ENCODE peak calls at places on chromosomes 16 and 17, in five cellular contexts. X is mesothelial cell of epicardium, C is left ventricle myocardium inferior, M is cardiac fibroblast, V is brain microvascular endothelial cell. K is an unnamed sample.

GRCh38 chr17:32486701-32487459 is at the start of gene CDK5R1:
- DNase-seq in X (peak; percentile 87), C (peak; percentile 74), M (peak; percentile 65), V (no peak), K (no peak)

GRCh38 chr16:72291531-72291981 is 119.6 kb upstream of the PMFBP1 start:
- DNase-seq in X (no peak), C (no peak), M (peak; percentile 96), V (peak; percentile 83), K (peak; percentile 97)

GRCh38 chr16:14298374-14299122 is 227.4 kb downstream of the MRTFB start:
- DNase-seq in X (no peak), C (no peak), M (no peak), V (no peak), K (no peak)

GRCh38 chr16:9578459-9578858 is 487.0 kb downstream of the HAPSTR1 start:
- DNase-seq in X (no peak), C (no peak), M (no peak), V (no peak), K (no peak)

GRCh38 chr16:86798247-86799041 is 220.1 kb downstream of the FOXL1 start:
- DNase-seq in X (no peak), C (no peak), M (peak; percentile 4), V (no peak), K (peak; percentile 36)

GRCh38 chr17:385195-385835 is 32.7 kb upstream of the RPH3AL start:
- DNase-seq in X (peak; percentile 66), C (peak; percentile 79), M (no peak), V (no peak), K (no peak)

GRCh38 chr16:22220714-22221113 is 14.6 kb downstream of the EEF2K start:
- DNase-seq in X (no peak), C (peak; percentile 47), M (no peak), V (no peak), K (peak; percentile 24)

GRCh38 chr17:74528491-74529199 is 2.6 kb downstream of the CD300LB start:
- DNase-seq in X (peak; percentile 10), C (no peak), M (no peak), V (no peak), K (peak; percentile 6)

GRCh38 chr17:72624652-72625051 is 467.8 kb downstream of the SLC39A11 start:
- DNase-seq in X (no peak), C (no peak), M (peak; percentile 15), V (no peak), K (no peak)

GRCh38 chr17:43389022-43389947 is 9.5 kb upstream of the ARL4D start:
- DNase-seq in X (peak; percentile 64), C (peak; percentile 79), M (peak; percentile 84), V (peak; percentile 80), K (peak; percentile 83)

GRCh38 chr17:20986767-20987510 is 55.9 kb downstream of the USP22 start:
- DNase-seq in X (no peak), C (no peak), M (no peak), V (no peak), K (no peak)

GRCh38 chr17:68468785-68469184 is 11.5 kb upstream of the WIPI1 start:
- DNase-seq in X (no peak), C (no peak), M (no peak), V (peak; percentile 33), K (no peak)

GRCh38 chr17:19392303-19392702 is 5.3 kb upstream of the MFAP4 start:
- DNase-seq in X (no peak), C (no peak), M (no peak), V (no peak), K (no peak)

GRCh38 chr17:2853111-2853721 is 57.0 kb downstream of the RAP1GAP2 start:
- DNase-seq in X (peak; percentile 58), C (peak; percentile 58), M (peak; percentile 53), V (peak; percentile 30), K (peak; percentile 43)

GRCh38 chr17:57898487-57899311 is 48.9 kb upstream of the MRPS23 start:
- DNase-seq in X (peak; percentile 74), C (peak; percentile 85), M (peak; percentile 33), V (peak; percentile 16), K (no peak)

GRCh38 chr17:73476890-73477350 is 165.1 kb upstream of the CDC42EP4 start:
- DNase-seq in X (no peak), C (peak; percentile 62), M (no peak), V (no peak), K (no peak)

GRCh38 chr16:20191566-20191965 is 117.9 kb upstream of the GPR139 start:
- DNase-seq in X (no peak), C (no peak), M (peak; percentile 6), V (no peak), K (no peak)

GRCh38 chr16:19284207-19284606 is 1.3 kb upstream of the CLEC19A start:
- DNase-seq in X (no peak), C (no peak), M (no peak), V (peak; percentile 0), K (peak; percentile 4)

GRCh38 chr17:81513669-81514484 is 1.3 kb upstream of the ACTG1 start:
- DNase-seq in X (peak; percentile 77), C (peak; percentile 75), M (peak; percentile 78), V (peak; percentile 63), K (peak; percentile 69)

GRCh38 chr16:89197633-89198416 is 2.5 kb downstream of the SLC22A31 start:
- DNase-seq in X (no peak), C (no peak), M (no peak), V (no peak), K (no peak)

GRCh38 chr17:75365009-75365930 is 40.2 kb downstream of the GRB2 start:
- DNase-seq in X (no peak), C (no peak), M (no peak), V (no peak), K (no peak)

GRCh38 chr17:81962499-81963441 is 1.8 kb upstream of the NOTUM start:
- DNase-seq in X (no peak), C (no peak), M (no peak), V (no peak), K (no peak)

GRCh38 chr17:14092808-14093207 is 23.5 kb downstream of the COX10 start:
- DNase-seq in X (no peak), C (no peak), M (no peak), V (no peak), K (no peak)

GRCh38 chr17:82503728-82504308 is 15.7 kb upstream of the FOXK2 start:
- DNase-seq in X (no peak), C (no peak), M (no peak), V (no peak), K (no peak)

GRCh38 chr16:85036398-85037049 is 8.9 kb downstream of the KIAA0513 start:
- DNase-seq in X (no peak), C (no peak), M (no peak), V (no peak), K (no peak)

GRCh38 chr17:7058831-7059447 is 15.0 kb upstream of the SLC16A11 start:
- DNase-seq in X (no peak), C (no peak), M (peak; percentile 81), V (peak; percentile 30), K (peak; percentile 44)

GRCh38 chr17:36703860-36704266 is 102.5 kb downstream of the MRM1 start:
- DNase-seq in X (peak; percentile 92), C (peak; percentile 39), M (peak; percentile 20), V (peak; percentile 13), K (peak; percentile 10)

GRCh38 chr17:77453613-77454559 is 313.1 kb downstream of the SEC14L1 start:
- DNase-seq in X (no peak), C (no peak), M (no peak), V (no peak), K (no peak)

GRCh38 chr16:30667361-30667905 is 9.2 kb downstream of the FBRS start:
- DNase-seq in X (no peak), C (no peak), M (no peak), V (no peak), K (no peak)

GRCh38 chr17:74785981-74786360 is 9.8 kb upstream of the NAT9 start:
- DNase-seq in X (no peak), C (no peak), M (no peak), V (no peak), K (no peak)

GRCh38 chr17:63082952-63083351 is 116.9 kb downstream of the TANC2 start:
- DNase-seq in X (no peak), C (no peak), M (peak; percentile 61), V (peak; percentile 47), K (peak; percentile 46)

GRCh38 chr17:82244413-82245140 is 15.7 kb downstream of the SLC16A3 start:
- DNase-seq in X (no peak), C (no peak), M (peak; percentile 67), V (no peak), K (peak; percentile 68)

GRCh38 chr17:81002409-81003361 is 11.0 kb downstream of the CHMP6 start:
- DNase-seq in X (no peak), C (peak; percentile 63), M (peak; percentile 70), V (no peak), K (peak; percentile 85)

GRCh38 chr16:22217890-22218730 is 12.0 kb downstream of the EEF2K start:
- DNase-seq in X (no peak), C (peak; percentile 30), M (no peak), V (no peak), K (peak; percentile 56)

GRCh38 chr16:68379472-68380347 is 68.6 kb downstream of the SMPD3 start:
- DNase-seq in X (no peak), C (no peak), M (no peak), V (no peak), K (no peak)
- TF ChIP-seq CTCF in X (no peak), C (no peak), M (no peak), V (no peak), K (no peak)

GRCh38 chr16:1781758-1782407 is 488 bp downstream of the SPSB3 start:
- DNase-seq in X (no peak), C (no peak), M (peak; percentile 28), V (no peak), K (no peak)
- TF ChIP-seq CTCF in X (no peak), C (peak; percentile 17), M (peak; percentile 20), V (peak; percentile 48), K (no peak)

GRCh38 chr17:41519501-41520224 is 973 bp upstream of the KRT15 start:
- DNase-seq in X (no peak), C (no peak), M (no peak), V (no peak), K (no peak)

GRCh38 chr17:41518031-41518430 is 659 bp downstream of the KRT15 start:
- DNase-seq in X (no peak), C (no peak), M (no peak), V (no peak), K (no peak)

GRCh38 chr17:41520821-41521521 is 2.3 kb upstream of the KRT15 start:
- DNase-seq in X (no peak), C (no peak), M (no peak), V (no peak), K (no peak)

GRCh38 chr17:41516828-41517283 is 1.8 kb downstream of the KRT15 start:
- DNase-seq in X (no peak), C (no peak), M (no peak), V (no peak), K (no peak)

DNA sequence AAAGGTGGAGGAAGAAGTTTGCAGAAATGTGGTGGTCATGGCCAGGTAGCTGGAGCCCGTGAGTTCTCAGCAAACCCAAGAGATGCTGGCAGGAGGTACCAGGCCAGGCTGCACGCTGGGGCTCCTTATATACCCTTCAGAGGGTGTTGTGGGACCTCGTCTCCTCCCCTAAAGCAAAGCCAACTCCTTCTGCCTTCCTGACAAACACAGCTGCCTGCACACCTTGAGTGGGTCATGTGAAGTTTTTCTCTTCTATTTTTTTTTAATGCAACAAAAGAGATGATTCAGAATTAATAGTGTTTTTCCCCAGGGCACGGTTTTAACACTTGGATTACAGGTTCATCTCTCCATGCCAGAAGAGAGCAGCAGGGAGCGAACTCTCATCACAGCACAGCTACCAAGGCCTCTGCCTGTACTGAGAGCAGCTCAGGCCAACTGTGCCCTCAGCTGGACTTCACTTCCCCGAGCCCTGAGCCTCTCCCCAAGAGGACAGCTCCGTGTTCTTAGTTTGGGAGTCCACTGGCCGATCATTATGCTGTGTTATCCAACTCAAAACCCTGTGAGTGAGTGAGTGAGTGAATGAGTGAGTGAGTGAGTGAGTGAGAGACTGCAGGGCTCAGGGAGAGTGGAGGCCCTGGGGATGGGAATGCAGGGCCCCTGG is at the start of gene KRT15:
- DNase-seq in X (no peak), C (no peak), M (peak; percentile 35), V (no peak), K (peak; percentile 28)
- TF ChIP-seq CTCF in X (no peak), C (no peak), M (no peak), V (peak; percentile 8), K (no peak)

GRCh38 chr16:11384956-11385586 is 39.8 kb downstream of the RMI2 start:
- DNase-seq in X (no peak), C (no peak), M (no peak), V (no peak), K (no peak)
- TF ChIP-seq CTCF in X (no peak), C (no peak), M (no peak), V (no peak), K (no peak)

K was measured in fibroblast of mammary gland.